ENCODE peak calls at places on chromosomes 4 and X, in four cellular contexts. X is pancreas, E is cardiac muscle cell, W is fibroblast of lung. P is an unnamed sample.

GRCh38 chr4:124943145-124943889 is 230.8 kb upstream of the ANKRD50 start:
- DNase-seq in W (peak; percentile 77), E (peak; percentile 65), X (no peak), P (no peak)

GRCh38 chr4:154471924-154472323 is 19.7 kb downstream of the DCHS2 start:
- DNase-seq in X (no peak), E (no peak), W (no peak), P (no peak)

GRCh38 chrX:104987063-104987462 is 233.4 kb downstream of the TEX13A start:
- DNase-seq in W (peak; percentile 11), E (peak; percentile 0), X (no peak), P (no peak)

GRCh38 chr4:56104188-56104587 is 155.4 kb downstream of the CEP135 start:
- DNase-seq in X (no peak), W (no peak), E (no peak), P (no peak)

GRCh38 chr4:72569719-72570235 is 756 bp upstream of the ADAMTS3 start:
- DNase-seq in W (peak; percentile 20), E (no peak), X (no peak), P (peak; percentile 4)

GRCh38 chrX:46582964-46583363 is 9.4 kb downstream of the CHST7 start:
- DNase-seq in W (peak; percentile 93), E (peak; percentile 81), X (no peak), P (no peak)

GRCh38 chr4:97153042-97153441 is 990.2 kb downstream of the STPG2 start:
- DNase-seq in W (peak; percentile 12), E (peak; percentile 27), X (no peak), P (no peak)

GRCh38 chrX:50202539-50202938 is 1.7 kb upstream of the AKAP4 start:
- DNase-seq in X (no peak), W (no peak), E (no peak), P (no peak)

GRCh38 chr4:4666187-4666586 is 124.3 kb upstream of the STX18 start:
- DNase-seq in E (no peak), W (no peak), X (no peak), P (no peak)

GRCh38 chrX:107659768-107660167 is 31.5 kb downstream of the PRPS1 start:
- DNase-seq in E (peak; percentile 73), W (peak; percentile 35), X (peak; percentile 35), P (no peak)

GRCh38 chrX:9677098-9677739 is 88.4 kb downstream of the GPR143 start:
- DNase-seq in W (peak; percentile 60), X (no peak), E (peak; percentile 40), P (peak; percentile 65)

GRCh38 chr4:12138478-12138877 is 709.8 kb upstream of the HS3ST1 start:
- DNase-seq in X (no peak), E (no peak), W (no peak), P (no peak)

GRCh38 chr4:182449186-182449880 is 206.1 kb downstream of the TENM3 start:
- DNase-seq in E (no peak), W (peak; percentile 68), X (no peak), P (no peak)

GRCh38 chr4:169060396-169061081 is 50.5 kb upstream of the CBR4 start:
- DNase-seq in E (peak; percentile 8), X (no peak), W (no peak), P (no peak)

GRCh38 chr4:182929296-182929695 is 12.1 kb upstream of the DCTD start:
- DNase-seq in X (no peak), E (peak; percentile 81), W (peak; percentile 96), P (no peak)

GRCh38 chrX:10076765-10077164 is 80.0 kb upstream of the CLCN4 start:
- DNase-seq in X (no peak), W (no peak), E (no peak), P (no peak)

GRCh38 chrX:122625821-122626220 is 558.3 kb upstream of the GRIA3 start:
- DNase-seq in X (no peak), E (no peak), W (peak; percentile 87), P (no peak)

GRCh38 chr4:69689530-69690111 is 36.6 kb upstream of the UGT2A1 start:
- DNase-seq in E (peak; percentile 72), X (no peak), W (peak; percentile 17), P (no peak)

GRCh38 chr4:186628058-186628711 is 72.8 kb upstream of the MTNR1A start:
- DNase-seq in W (no peak), E (no peak), X (no peak), P (no peak)

GRCh38 chr4:149785686-149786431 is 29.8 kb downstream of the IQCM start:
- DNase-seq in E (peak; percentile 39), W (peak; percentile 70), X (no peak), P (no peak)

GRCh38 chr4:4845027-4845426 is 14.4 kb upstream of the MSX1 start:
- DNase-seq in E (no peak), X (no peak), W (no peak), P (no peak)

GRCh38 chrX:86171366-86171765 is 23.1 kb downstream of the DACH2 start:
- DNase-seq in W (no peak), X (no peak), E (peak; percentile 7), P (no peak)

GRCh38 chr4:24471623-24472510 is 112.5 kb downstream of the DHX15 start:
- DNase-seq in W (peak; percentile 30), X (no peak), E (peak; percentile 10), P (peak; percentile 39)

GRCh38 chrX:37349131-37350033 is at the start of gene PRRG1:
- DNase-seq in W (peak; percentile 83), X (peak; percentile 80), E (peak; percentile 90), P (peak; percentile 72)

GRCh38 chr4:180485407-180485806 is 1757.8 kb upstream of the TENM3 start:
- DNase-seq in W (no peak), E (no peak), X (no peak), P (no peak)

GRCh38 chrX:38804481-38805293 is 3.4 kb downstream of the MID1IP1 start:
- DNase-seq in E (peak; percentile 42), X (peak; percentile 47), W (no peak), P (peak; percentile 63)

GRCh38 chr4:54428940-54429339 is 199.8 kb downstream of the PDGFRA start:
- DNase-seq in X (no peak), W (no peak), E (no peak), P (no peak)

GRCh38 chr4:54418468-54418867 is 189.4 kb downstream of the PDGFRA start:
- DNase-seq in X (no peak), W (no peak), E (no peak), P (no peak)

GRCh38 chr4:54427826-54428225 is 198.7 kb downstream of the PDGFRA start:
- DNase-seq in W (no peak), X (no peak), E (no peak), P (no peak)

GRCh38 chr4:54423066-54423465 is 194.0 kb downstream of the PDGFRA start:
- DNase-seq in E (no peak), W (peak; percentile 27), X (no peak), P (no peak)
- TF ChIP-seq CTCF in E (no peak), W (no peak), X (no peak), P (no peak)

DNA sequence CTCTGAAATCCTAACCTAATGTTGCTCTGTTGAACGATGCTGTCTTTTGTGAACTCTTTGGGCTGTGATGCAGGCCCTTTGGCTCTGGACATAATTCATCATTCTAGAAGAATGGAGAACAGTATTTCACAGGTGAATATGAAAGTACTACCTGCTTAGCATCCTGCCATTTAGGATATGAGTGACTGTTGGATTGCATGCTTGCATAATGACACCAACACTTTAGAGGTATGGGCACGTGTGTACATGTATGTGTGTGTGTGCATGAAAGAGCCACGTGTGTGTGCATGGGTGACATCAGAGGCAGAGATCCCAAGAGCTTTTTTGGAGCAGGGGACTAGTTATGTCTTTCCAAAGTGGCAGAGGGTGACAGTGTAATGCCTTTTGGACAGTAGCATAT is 70.2 kb upstream of the ZNF518B start:
- DNase-seq in W (no peak), X (no peak), E (no peak), P (no peak)
- TF ChIP-seq CTCF in W (no peak), X (no peak), E (no peak), P (no peak)

DNA sequence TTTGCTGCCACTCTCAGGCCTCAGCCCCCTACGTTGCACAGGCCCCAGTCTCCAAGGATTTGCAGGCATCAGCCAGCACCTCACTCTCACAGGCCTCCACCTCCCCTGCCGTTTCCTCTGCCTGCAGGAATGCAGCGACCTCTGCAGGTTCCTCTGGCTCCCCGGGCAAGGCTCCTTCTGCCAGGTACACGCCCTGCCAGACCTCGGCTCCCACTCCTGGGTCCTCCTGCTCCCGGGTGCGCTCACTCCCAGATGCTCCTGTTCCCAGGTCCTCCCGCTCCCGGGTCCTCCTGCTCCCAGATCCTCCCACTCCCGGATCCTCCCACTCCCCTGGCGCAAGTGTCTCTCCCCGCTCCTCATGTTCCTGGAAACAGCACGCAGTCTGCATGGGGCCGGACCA is 144.4 kb upstream of the RADX start:
- DNase-seq in E (no peak), W (no peak), X (peak; percentile 7), P (no peak)
- TF ChIP-seq CTCF in E (no peak), W (no peak), X (no peak), P (no peak)

DNA sequence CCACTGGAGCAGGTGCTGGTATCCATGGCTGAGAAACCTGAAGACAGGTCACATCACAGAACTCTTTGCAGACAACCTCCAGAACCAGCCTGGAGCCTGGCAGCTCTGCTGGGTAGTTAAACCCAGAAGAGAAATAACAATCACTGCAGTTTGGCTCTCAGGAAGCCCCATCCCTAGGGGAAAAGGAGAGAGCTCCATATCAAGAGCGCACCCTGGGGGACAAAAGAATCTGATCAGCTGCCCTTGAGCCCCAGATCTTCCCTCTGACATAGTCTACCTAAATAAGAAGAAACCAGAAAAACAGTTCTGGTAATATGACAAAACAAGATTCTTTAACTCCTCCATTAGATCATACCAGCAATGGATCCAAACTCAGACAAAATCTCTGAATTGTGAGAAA is 823.2 kb upstream of the FRG1 start:
- DNase-seq in X (no peak), E (no peak), W (no peak), P (no peak)
- TF ChIP-seq CTCF in X (no peak), E (no peak), W (no peak), P (no peak)

DNA sequence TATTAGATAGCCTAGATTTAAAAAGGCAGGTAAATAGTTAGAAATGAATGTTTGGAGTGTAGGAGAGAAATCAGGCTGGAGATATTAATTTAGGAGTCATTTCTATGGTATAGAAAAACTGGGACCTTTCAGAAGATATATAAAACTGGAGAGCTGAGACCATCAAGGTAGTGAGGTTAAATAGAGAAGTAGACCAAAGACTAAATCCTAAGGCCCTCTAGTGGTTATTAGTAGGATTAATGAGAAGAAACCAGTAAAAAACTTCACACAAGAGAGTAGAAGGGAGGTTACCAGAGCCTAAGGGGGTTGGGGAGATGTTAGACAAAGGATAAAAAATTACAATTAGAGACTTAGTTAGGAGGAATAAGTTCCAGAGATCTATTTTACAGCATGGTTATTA is 351.0 kb upstream of the SPANXN1 start:
- DNase-seq in X (no peak), W (no peak), E (no peak), P (no peak)
- TF ChIP-seq CTCF in X (no peak), W (no peak), E (no peak), P (no peak)

GRCh38 chr4:16884673-16885460 is 13.6 kb downstream of the LDB2 start:
- DNase-seq in E (no peak), X (no peak), W (no peak), P (no peak)
- TF ChIP-seq CTCF in E (no peak), X (no peak), W (no peak), P (no peak)

GRCh38 chrX:106039920-106040319 is 1.4 kb upstream of the SERPINA7 start:
- DNase-seq in X (peak; percentile 29), W (no peak), E (peak; percentile 21), P (no peak)
- TF ChIP-seq CTCF in X (no peak), W (no peak), E (peak; percentile 29), P (no peak)

P was measured in mucosa of descending colon.